ENCODE peak calls at places on chromosomes 11 and 22, in four cellular contexts. U is cardiac fibroblast, T is NB4, S is body of pancreas. F is an unnamed sample.

GRCh38 chr11:74311352-74311926 is at the start of gene P4HA3:
- DNase-seq in S (peak), T (peak), U (peak), F (peak)

GRCh38 chr22:44550666-44551491 is 52.8 kb upstream of the RTL6 start:
- DNase-seq in U (peak), T (peak), S (peak), F (peak)

GRCh38 chr11:76628408-76628947 is 42.1 kb downstream of the LRRC32 start:
- DNase-seq in S (no peak), T (no peak), U (no peak), F (no peak)

GRCh38 chr22:41216984-41217383 is 11.9 kb downstream of the L3MBTL2 start:
- DNase-seq in T (no peak), S (no peak), U (peak), F (no peak)

GRCh38 chr22:21865041-21865440 is 2.4 kb downstream of the MAPK1 start:
- DNase-seq in T (peak), S (peak), U (peak), F (peak)

GRCh38 chr11:3642071-3642951 is 519 bp upstream of the ART5 start:
- DNase-seq in T (peak), S (peak), U (peak), F (peak)

GRCh38 chr22:21762712-21763581 is 27.4 kb upstream of the YPEL1 start:
- DNase-seq in T (no peak), U (no peak), S (no peak), F (no peak)

GRCh38 chr11:20020716-20021115 is 139.6 kb downstream of the DBX1 start:
- DNase-seq in U (no peak), T (no peak), S (no peak), F (no peak)

GRCh38 chr11:46736146-46736545 is 17.1 kb downstream of the F2 start:
- DNase-seq in S (no peak), U (no peak), T (no peak), F (no peak)

GRCh38 chr22:26669060-26669481 is 11.7 kb downstream of the MIAT start:
- DNase-seq in S (peak), T (peak), U (peak), F (peak)

GRCh38 chr11:15657264-15657663 is 542.5 kb downstream of the INSC start:
- DNase-seq in S (no peak), T (no peak), U (no peak), F (no peak)

GRCh38 chr22:36988075-36988474 is 31.2 kb downstream of the TST start:
- DNase-seq in U (no peak), T (no peak), S (no peak), F (no peak)

GRCh38 chr11:95443386-95443785 is 212.4 kb upstream of the SESN3 start:
- DNase-seq in T (peak), S (no peak), U (no peak), F (no peak)

GRCh38 chr11:135017296-135017695 is 605.3 kb upstream of the B3GAT1 start:
- DNase-seq in T (no peak), S (no peak), U (no peak), F (no peak)

GRCh38 chr11:32052218-32052617 is 38.7 kb upstream of the RCN1 start:
- DNase-seq in T (peak), S (peak), U (peak), F (peak)

GRCh38 chr11:63937713-63938480 is 905 bp upstream of the NAA40 start:
- DNase-seq in T (peak), S (peak), U (no peak), F (no peak)

GRCh38 chr22:23226497-23226850 is 46.2 kb downstream of the BCR start:
- DNase-seq in S (no peak), U (no peak), T (no peak), F (no peak)

GRCh38 chr11:117998664-117999353 is 12.6 kb downstream of the IL10RA start:
- DNase-seq in U (no peak), S (no peak), T (no peak), F (no peak)

GRCh38 chr11:110447897-110448522 is 18.3 kb downstream of the FDX1 start:
- DNase-seq in S (no peak), T (no peak), U (peak), F (peak)

GRCh38 chr11:61949169-61950034 is 749 bp upstream of the BEST1 start:
- DNase-seq in U (peak), T (peak), S (peak), F (peak)

GRCh38 chr11:117841582-117842031 is 17.1 kb upstream of the FXYD2 start:
- DNase-seq in U (no peak), S (no peak), T (no peak), F (no peak)

GRCh38 chr11:100004541-100004940 is 682.5 kb upstream of the ARHGAP42 start:
- DNase-seq in U (peak), T (no peak), S (peak), F (no peak)

GRCh38 chr11:77136074-77136473 is 8.0 kb downstream of the MYO7A start:
- DNase-seq in T (peak), U (peak), S (no peak), F (no peak)

GRCh38 chr11:84963240-84963639 is 663.9 kb downstream of the DLG2 start:
- DNase-seq in U (no peak), S (no peak), T (no peak), F (no peak)

GRCh38 chr11:95695181-95695580 is 94.4 kb downstream of the FAM76B start:
- DNase-seq in U (no peak), T (no peak), S (no peak), F (no peak)

GRCh38 chr11:69106124-69106811 is 49.5 kb upstream of the SMIM38 start:
- DNase-seq in U (no peak), T (no peak), S (peak), F (peak)

GRCh38 chr11:14193644-14194043 is 165.3 kb downstream of the RRAS2 start:
- DNase-seq in S (no peak), U (no peak), T (no peak), F (no peak)

GRCh38 chr11:100543386-100543785 is 143.7 kb upstream of the ARHGAP42 start:
- DNase-seq in S (no peak), U (no peak), T (no peak), F (no peak)

GRCh38 chr11:123107945-123108344 is 46.0 kb upstream of the HSPA8 start:
- DNase-seq in S (no peak), T (no peak), U (no peak), F (no peak)

GRCh38 chr11:78161937-78162336 is 22.5 kb upstream of the ALG8 start:
- DNase-seq in S (peak), T (no peak), U (peak), F (peak)

GRCh38 chr11:93652679-93653078 is 8.8 kb upstream of the CEP295 start:
- DNase-seq in T (no peak), S (no peak), U (no peak), F (no peak)

GRCh38 chr11:110148775-110149744 is 55.9 kb downstream of the ZC3H12C start:
- DNase-seq in T (no peak), U (peak), S (no peak), F (peak)

GRCh38 chr11:46565248-46565835 is 28.5 kb downstream of the AMBRA1 start:
- DNase-seq in T (no peak), S (no peak), U (no peak), F (no peak)

GRCh38 chr11:102708654-102709053 is 3.1 kb upstream of the MMP27 start:
- DNase-seq in T (no peak), U (no peak), S (no peak), F (no peak)

GRCh38 chr11:93573184-93573583 is 30.0 kb upstream of the SMCO4 start:
- DNase-seq in U (no peak), S (no peak), T (peak), F (no peak)

GRCh38 chr11:77147668-77148321 is 19.7 kb downstream of the MYO7A start:
- DNase-seq in U (no peak), S (peak), T (peak), F (no peak)

GRCh38 chr11:574632-575323 is 1.5 kb upstream of the PHRF1 start:
- DNase-seq in T (no peak), U (peak), S (no peak), F (peak)

GRCh38 chr11:33778682-33779081 is 4.4 kb upstream of the FBXO3 start:
- DNase-seq in T (no peak), S (no peak), U (peak), F (no peak)

GRCh38 chr11:133595998-133596590 is 63.8 kb upstream of the OPCML start:
- DNase-seq in T (no peak), S (no peak), U (no peak), F (no peak)

GRCh38 chr22:32444068-32444467 is 20.2 kb downstream of the BPIFC start:
- DNase-seq in S (no peak), U (peak), T (peak), F (peak)

F was measured in endothelial cell of umbilical vein.